ENCODE peak calls at places on chromosomes 16 and 17, in nine cellular contexts. P is right lobe of liver, H is stomach, T is heart right ventricle, C is upper lobe of right lung, D is cardiac muscle cell, B is fibroblast of the aortic adventitia, U is HFF-Myc, G is bronchial epithelial cell. N is an unnamed sample.

GRCh38 chr16:89324056-89325010 is 106.8 kb downstream of the ZNF778 start:
- DNase-seq in C (peak; percentile 36), H (no peak), B (peak; percentile 79), D (no peak), T (no peak), P (peak; percentile 38), G (no peak), U (no peak), N (no peak)

GRCh38 chr17:58865301-58865700 is 109.6 kb downstream of the PPM1E start:
- DNase-seq in C (no peak), H (no peak), G (no peak), T (no peak), U (no peak), D (no peak), P (no peak), B (no peak), N (no peak)

GRCh38 chr17:49727353-49727752 is 19.6 kb upstream of the SLC35B1 start:
- DNase-seq in G (no peak), T (no peak), C (no peak), H (no peak), B (no peak), P (no peak), D (no peak), U (no peak), N (no peak)

GRCh38 chr16:22220076-22220453 is 14.0 kb downstream of the EEF2K start:
- DNase-seq in D (peak; percentile 15), G (no peak), U (no peak), P (no peak), T (peak; percentile 48), B (no peak), H (no peak), C (peak; percentile 78), N (no peak)

GRCh38 chr17:1588781-1589585 is 26.4 kb upstream of the PITPNA start:
- DNase-seq in B (peak; percentile 50), C (no peak), D (no peak), T (no peak), G (no peak), U (no peak), P (no peak), H (no peak), N (no peak)

GRCh38 chr17:40598928-40599627 is 33.8 kb upstream of the CCR7 start:
- DNase-seq in C (no peak), D (no peak), G (no peak), T (peak; percentile 44), H (no peak), U (no peak), B (peak; percentile 12), P (no peak), N (no peak)

GRCh38 chr17:75847595-75848522 is 3.7 kb upstream of the UNC13D start:
- DNase-seq in U (no peak), C (no peak), B (no peak), P (no peak), T (no peak), H (no peak), G (no peak), D (no peak), N (no peak)

GRCh38 chr16:78606572-78606971 is 507.1 kb downstream of the WWOX start:
- DNase-seq in U (no peak), T (no peak), H (no peak), P (no peak), D (no peak), G (no peak), B (no peak), C (no peak), N (no peak)

GRCh38 chr17:48597775-48598631 is 4.4 kb upstream of the HOXB5 start:
- DNase-seq in G (no peak), U (no peak), D (no peak), B (peak; percentile 65), C (no peak), P (no peak), H (peak; percentile 47), T (no peak), N (peak; percentile 82)

GRCh38 chr16:1082266-1082951 is 9.9 kb downstream of the SSTR5 start:
- DNase-seq in T (no peak), G (peak; percentile 9), P (no peak), H (no peak), U (no peak), D (no peak), B (peak; percentile 3), C (no peak), N (peak; percentile 46)

GRCh38 chr17:21453144-21453982 is 77.2 kb downstream of the KCNJ12 start:
- DNase-seq in U (no peak), D (no peak), C (no peak), H (no peak), P (no peak), G (no peak), T (no peak), B (no peak), N (no peak)

GRCh38 chr17:39225974-39226683 is 384 bp upstream of the STAC2 start:
- DNase-seq in G (no peak), P (no peak), T (peak; percentile 84), D (peak; percentile 89), U (no peak), C (no peak), B (peak; percentile 40), H (peak; percentile 38), N (no peak)

GRCh38 chr17:82444941-82445521 is 5.5 kb downstream of the CYBC1 start:
- DNase-seq in G (no peak), U (no peak), T (no peak), P (peak; percentile 67), D (no peak), H (peak; percentile 62), C (peak; percentile 72), B (no peak), N (no peak)

GRCh38 chr17:63399316-63399715 is 46.8 kb downstream of the CYB561 start:
- DNase-seq in C (no peak), H (no peak), D (no peak), B (peak; percentile 77), T (no peak), G (no peak), P (no peak), U (peak; percentile 37), N (no peak)

GRCh38 chr17:67121317-67121887 is 77.0 kb downstream of the CACNG1 start:
- DNase-seq in T (peak; percentile 13), P (no peak), C (no peak), B (peak; percentile 67), G (no peak), D (no peak), H (no peak), U (no peak), N (no peak)

GRCh38 chr16:4694664-4695451 is 1.5 kb downstream of the NUDT16L1 start:
- DNase-seq in C (peak; percentile 68), D (no peak), G (no peak), P (peak; percentile 57), U (no peak), T (no peak), H (no peak), B (peak; percentile 9), N (no peak)

GRCh38 chr17:81727324-81728031 is 15.4 kb downstream of the SLC25A10 start:
- DNase-seq in T (no peak), H (peak; percentile 88), P (peak; percentile 84), C (peak; percentile 63), U (no peak), D (no peak), B (no peak), G (peak; percentile 39), N (no peak)

GRCh38 chr17:9291912-9292562 is 270.7 kb downstream of the NTN1 start:
- DNase-seq in H (peak; percentile 42), T (peak; percentile 45), P (no peak), D (peak; percentile 45), B (peak; percentile 34), U (no peak), C (no peak), G (peak; percentile 22), N (peak; percentile 27)

GRCh38 chr16:52191533-52192134 is 355.3 kb downstream of the TOX3 start:
- DNase-seq in C (peak; percentile 66), B (peak; percentile 73), P (peak; percentile 62), U (peak; percentile 24), G (peak; percentile 54), T (peak; percentile 51), H (peak; percentile 78), D (peak; percentile 71), N (peak; percentile 80)
- TF ChIP-seq CTCF in C (peak; percentile 93), B (peak; percentile 94), P (peak; percentile 93), U (peak; percentile 88), G (peak; percentile 87), T (peak; percentile 89), H (no peak), D (peak; percentile 93), N (peak; percentile 89)

DNA sequence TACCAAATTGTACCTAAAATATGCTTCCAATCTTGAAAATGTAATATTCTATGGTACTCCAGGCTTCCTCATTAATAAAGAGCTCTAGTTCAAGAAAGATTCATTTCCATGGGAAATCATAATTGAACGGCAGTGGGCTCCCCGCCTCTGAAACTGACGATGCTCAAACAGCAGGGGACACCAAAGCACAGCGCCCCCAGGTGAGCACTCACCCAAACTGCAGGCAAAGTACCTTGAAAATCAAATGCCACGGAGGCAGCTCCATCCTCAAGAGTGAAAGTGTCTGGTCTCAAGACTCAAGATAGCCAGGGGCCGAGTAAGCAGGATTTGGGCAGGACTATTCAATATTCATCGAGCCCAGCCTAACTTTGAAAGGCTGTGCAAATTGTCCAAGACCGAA is 217.4 kb upstream of the TNRC6C start:
- DNase-seq in B (no peak), U (no peak), D (no peak), H (no peak), C (peak; percentile 57), G (no peak), P (no peak), T (no peak), N (no peak)
- TF ChIP-seq CTCF in B (peak; percentile 34), U (peak; percentile 67), D (peak; percentile 35), H (no peak), C (peak; percentile 43), G (peak; percentile 9), P (no peak), T (peak; percentile 23), N (no peak)

GRCh38 chr17:30920683-30921543 is 832 bp upstream of the ADAP2 start:
- DNase-seq in P (no peak), T (no peak), G (peak; percentile 72), D (no peak), B (no peak), C (peak; percentile 3), H (no peak), U (no peak), N (no peak)
- TF ChIP-seq CTCF in P (no peak), T (no peak), G (no peak), D (no peak), B (no peak), C (no peak), H (no peak), U (no peak), N (no peak)

GRCh38 chr16:73069581-73070262 is 21.8 kb upstream of the ZFHX3 start:
- DNase-seq in C (no peak), G (no peak), D (no peak), U (no peak), B (no peak), T (no peak), H (no peak), P (no peak), N (no peak)

GRCh38 chr16:73074399-73074798 is 26.5 kb upstream of the ZFHX3 start:
- DNase-seq in G (no peak), H (no peak), C (no peak), T (no peak), D (no peak), P (no peak), U (no peak), B (no peak), N (no peak)

GRCh38 chr16:73067671-73068545 is 20.0 kb upstream of the ZFHX3 start:
- DNase-seq in B (no peak), H (no peak), G (no peak), C (no peak), D (no peak), U (no peak), P (no peak), T (no peak), N (no peak)

GRCh38 chr16:73068546-73069401 is 20.8 kb upstream of the ZFHX3 start:
- DNase-seq in U (peak; percentile 74), H (no peak), D (peak; percentile 82), B (peak; percentile 96), P (no peak), T (peak; percentile 79), C (peak; percentile 90), G (peak; percentile 99), N (peak; percentile 66)

GRCh38 chr16:73071131-73071940 is 23.4 kb upstream of the ZFHX3 start:
- DNase-seq in H (peak; percentile 59), P (peak; percentile 68), B (peak; percentile 47), C (peak; percentile 75), T (no peak), D (peak; percentile 78), G (no peak), U (no peak), N (peak; percentile 56)
- TF ChIP-seq CTCF in H (no peak), P (no peak), B (no peak), C (no peak), T (no peak), D (no peak), G (no peak), U (no peak), N (no peak)